ENCODE peak calls at places on chromosomes 5 and 9, in eight cellular contexts. R, X, M, J, C, K, F and E are unnamed samples.

GRCh38 chr9:34252670-34253459 is 74.0 kb downstream of the UBAP1 start:
- DNase-seq in R (no peak), X (peak), M (peak), J (peak), C (peak), K (no peak), F (peak), E (peak)

GRCh38 chr5:16936150-16937022 is at the start of gene MYO10:
- DNase-seq in R (peak), X (peak), M (peak), J (peak), C (peak), K (peak), F (no peak), E (peak)

GRCh38 chr5:76757049-76757448 is 41.1 kb downstream of the F2R start:
- DNase-seq in R (no peak), X (no peak), M (no peak), J (no peak), C (no peak), K (no peak), F (no peak), E (no peak)

GRCh38 chr5:96026334-96027065 is 64.8 kb upstream of the ELL2 start:
- DNase-seq in R (no peak), X (peak), M (peak), J (no peak), C (no peak), K (no peak), F (no peak), E (no peak)

GRCh38 chr5:1360861-1361260 is 16.0 kb upstream of the CLPTM1L start:
- DNase-seq in R (no peak), X (no peak), M (no peak), J (no peak), C (no peak), K (no peak), F (no peak), E (no peak)

GRCh38 chr5:123007292-123007691 is 29.2 kb downstream of the PPIC start:
- DNase-seq in R (no peak), X (peak), M (no peak), J (no peak), C (no peak), K (no peak), F (no peak), E (no peak)

GRCh38 chr9:124208571-124208970 is 49.2 kb upstream of the NEK6 start:
- DNase-seq in R (no peak), X (no peak), M (no peak), J (no peak), C (no peak), K (no peak), F (no peak), E (no peak)

GRCh38 chr5:92309336-92309991 is 926.3 kb upstream of the ARRDC3 start:
- DNase-seq in R (no peak), X (peak), M (peak), J (peak), C (no peak), K (no peak), F (peak), E (no peak)

GRCh38 chr5:25614466-25614865 is 969.7 kb upstream of the CDH10 start:
- DNase-seq in R (no peak), X (no peak), M (no peak), J (no peak), C (no peak), K (no peak), F (no peak), E (no peak)

GRCh38 chr9:29044959-29045358 is 1471.7 kb upstream of the C9orf72 start:
- DNase-seq in R (no peak), X (peak), M (no peak), J (peak), C (no peak), K (no peak), F (no peak), E (no peak)

GRCh38 chr9:137972355-137972987 is 94.9 kb downstream of the CACNA1B start:
- DNase-seq in R (no peak), X (no peak), M (no peak), J (no peak), C (no peak), K (peak), F (no peak), E (peak)

GRCh38 chr5:174424219-174425053 is 299.9 kb upstream of the MSX2 start:
- DNase-seq in R (no peak), X (no peak), M (peak), J (no peak), C (peak), K (no peak), F (no peak), E (no peak)

GRCh38 chr9:79687131-79687447 is 115.3 kb downstream of the TLE4 start:
- DNase-seq in R (no peak), X (no peak), M (no peak), J (no peak), C (no peak), K (no peak), F (no peak), E (no peak)

GRCh38 chr5:57025961-57026360 is 74.0 kb upstream of the MIER3 start:
- DNase-seq in R (no peak), X (no peak), M (no peak), J (no peak), C (no peak), K (no peak), F (no peak), E (no peak)

GRCh38 chr5:134018154-134018985 is 13.6 kb upstream of the VDAC1 start:
- DNase-seq in R (peak), X (no peak), M (no peak), J (peak), C (no peak), K (no peak), F (no peak), E (peak)

GRCh38 chr9:136572003-136572595 is 26.3 kb upstream of the NOTCH1 start:
- DNase-seq in R (no peak), X (peak), M (peak), J (peak), C (no peak), K (no peak), F (no peak), E (no peak)

GRCh38 chr9:72577212-72577753 is 55.9 kb downstream of the TMC1 start:
- DNase-seq in R (no peak), X (peak), M (peak), J (no peak), C (no peak), K (no peak), F (peak), E (peak)

GRCh38 chr5:119655081-119655480 is 25.7 kb downstream of the FAM170A start:
- DNase-seq in R (no peak), X (peak), M (peak), J (no peak), C (no peak), K (no peak), F (no peak), E (no peak)

GRCh38 chr9:123312306-123312877 is 43.6 kb upstream of the CRB2 start:
- DNase-seq in R (no peak), X (no peak), M (no peak), J (no peak), C (no peak), K (no peak), F (no peak), E (no peak)

GRCh38 chr9:89278997-89279739 is 31.8 kb upstream of the CKS2 start:
- DNase-seq in R (no peak), X (peak), M (peak), J (peak), C (no peak), K (no peak), F (no peak), E (no peak)

GRCh38 chr5:157708866-157709265 is 22.4 kb upstream of the THG1L start:
- DNase-seq in R (no peak), X (peak), M (no peak), J (no peak), C (no peak), K (no peak), F (no peak), E (no peak)

GRCh38 chr9:121853617-121854395 is 202.4 kb downstream of the DAB2IP start:
- DNase-seq in R (no peak), X (no peak), M (no peak), J (no peak), C (no peak), K (peak), F (no peak), E (no peak)

GRCh38 chr5:79859588-79859987 is 131.5 kb downstream of the MTX3 start:
- DNase-seq in R (no peak), X (no peak), M (no peak), J (no peak), C (no peak), K (no peak), F (no peak), E (no peak)

GRCh38 chr9:75715360-75715759 is 175.1 kb upstream of the PCSK5 start:
- DNase-seq in R (no peak), X (peak), M (no peak), J (no peak), C (no peak), K (no peak), F (no peak), E (no peak)

GRCh38 chr9:112819635-112820496 is 69.3 kb downstream of the SNX30 start:
- DNase-seq in R (peak), X (peak), M (peak), J (peak), C (no peak), K (no peak), F (peak), E (no peak)

GRCh38 chr9:87007711-87008360 is 60.5 kb upstream of the GAS1 start:
- DNase-seq in R (no peak), X (no peak), M (peak), J (no peak), C (peak), K (no peak), F (no peak), E (no peak)

GRCh38 chr5:169431386-169431785 is 130.4 kb upstream of the SLIT3 start:
- DNase-seq in R (no peak), X (peak), M (peak), J (peak), C (no peak), K (no peak), F (no peak), E (no peak)